ENCODE peak calls at places on chromosomes 6 and 20, in six cellular contexts. E, S, L, Q, C and N are unnamed samples.
A peak's percentile ranks its signal among the peaks of the same experiment; 100 is the strongest.

GRCh38 chr20:18587665-18588553 is at the start of gene DTD1:
- DNase-seq in S (peak; percentile 80), E (peak; percentile 92), Q (peak; percentile 96), L (peak; percentile 90), C (peak; percentile 53), N (peak; percentile 89)

GRCh38 chr20:2470051-2470431 is 548 bp downstream of the SNRPB start:
- DNase-seq in E (peak; percentile 68), S (peak; percentile 58), L (peak; percentile 68), C (no peak), Q (peak; percentile 52), N (peak; percentile 69)

GRCh38 chr6:109165392-109165964 is 70.2 kb downstream of the CEP57L1 start:
- DNase-seq in C (no peak), S (no peak), E (peak; percentile 19), Q (peak; percentile 37), L (peak; percentile 16), N (no peak)

GRCh38 chr6:27605401-27606342 is 132.8 kb upstream of the ZNF184 start:
- DNase-seq in L (peak; percentile 76), S (no peak), C (peak; percentile 82), Q (no peak), E (no peak), N (peak; percentile 49)

GRCh38 chr20:41168281-41169183 is 31.2 kb downstream of the PLCG1 start:
- DNase-seq in L (no peak), Q (no peak), S (no peak), C (no peak), E (no peak), N (no peak)

GRCh38 chr20:35339007-35339406 is 46.8 kb upstream of the FAM83C start:
- DNase-seq in S (no peak), L (no peak), C (peak; percentile 91), E (peak; percentile 67), Q (no peak), N (no peak)

GRCh38 chr6:46059608-46060007 is 43.9 kb upstream of the CLIC5 start:
- DNase-seq in L (no peak), Q (no peak), E (no peak), S (no peak), C (no peak), N (no peak)

GRCh38 chr6:156982168-156982567 is 205.0 kb downstream of the ARID1B start:
- DNase-seq in C (no peak), E (no peak), L (no peak), S (no peak), Q (no peak), N (no peak)

GRCh38 chr6:50471041-50471440 is 242.3 kb upstream of the TFAP2D start:
- DNase-seq in E (no peak), S (no peak), L (no peak), C (no peak), Q (no peak), N (no peak)

GRCh38 chr6:108526739-108527174 is 34.0 kb upstream of the FOXO3 start:
- DNase-seq in C (peak; percentile 5), E (peak; percentile 41), L (peak; percentile 69), S (no peak), Q (no peak), N (no peak)

GRCh38 chr6:146543211-146543939 is at the start of gene RAB32:
- DNase-seq in L (peak; percentile 96), S (peak; percentile 5), Q (peak; percentile 90), E (peak; percentile 80), C (peak; percentile 64), N (peak; percentile 38)

GRCh38 chr6:99241905-99242534 is 107.5 kb downstream of the FAXC start:
- DNase-seq in E (peak; percentile 20), Q (no peak), C (peak; percentile 31), S (no peak), L (peak; percentile 42), N (no peak)

GRCh38 chr6:186221-186965 is 105.9 kb upstream of the DUSP22 start:
- DNase-seq in C (no peak), L (no peak), S (no peak), E (no peak), Q (no peak), N (no peak)

GRCh38 chr20:36932476-36933426 is 18.8 kb downstream of the SAMHD1 start:
- DNase-seq in Q (no peak), L (no peak), E (no peak), C (no peak), S (no peak), N (no peak)

GRCh38 chr20:51661609-51662178 is 106.5 kb downstream of the ATP9A start:
- DNase-seq in S (peak; percentile 20), L (peak; percentile 73), E (peak; percentile 67), C (peak; percentile 82), Q (no peak), N (peak; percentile 71)

GRCh38 chr6:32908897-32909296 is 31.9 kb downstream of the HLA-DMB start:
- DNase-seq in E (no peak), C (no peak), Q (no peak), L (no peak), S (no peak), N (no peak)

GRCh38 chr20:53270792-53271375 is 298.7 kb downstream of the TSHZ2 start:
- DNase-seq in L (no peak), S (no peak), E (no peak), C (no peak), Q (no peak), N (no peak)

GRCh38 chr20:54431545-54431944 is 43.8 kb upstream of the DOK5 start:
- DNase-seq in L (no peak), Q (no peak), E (no peak), C (peak; percentile 37), S (no peak), N (no peak)

GRCh38 chr6:5287205-5287965 is 26.1 kb downstream of the FARS2 start:
- DNase-seq in S (no peak), E (peak; percentile 63), C (peak; percentile 44), Q (no peak), L (peak; percentile 52), N (no peak)

GRCh38 chr20:63617876-63618265 is 9.0 kb downstream of the GMEB2 start:
- DNase-seq in Q (no peak), S (no peak), E (no peak), C (no peak), L (no peak), N (no peak)

GRCh38 chr6:12026833-12027232 is 14.7 kb downstream of the HIVEP1 start:
- DNase-seq in E (no peak), S (no peak), Q (no peak), C (no peak), L (no peak), N (no peak)

GRCh38 chr20:35773154-35773751 is 1.4 kb downstream of the PHF20 start:
- DNase-seq in Q (peak; percentile 43), S (peak; percentile 46), L (peak; percentile 69), E (no peak), C (no peak), N (peak; percentile 30)

GRCh38 chr6:116239856-116240255 is 14.0 kb downstream of the TSPYL4 start:
- DNase-seq in S (no peak), C (no peak), E (no peak), L (no peak), Q (no peak), N (no peak)

GRCh38 chr6:158347335-158347734 is 35.1 kb downstream of the TULP4 start:
- DNase-seq in Q (no peak), S (no peak), C (no peak), L (peak; percentile 15), E (no peak), N (no peak)

GRCh38 chr6:27809939-27810767 is 102.0 kb downstream of the OR2B2 start:
- DNase-seq in S (peak; percentile 83), L (peak; percentile 97), C (peak; percentile 92), Q (peak; percentile 91), E (peak; percentile 92), N (peak; percentile 88)

GRCh38 chr20:33650753-33651561 is 11.2 kb upstream of the C20orf144 start:
- DNase-seq in E (peak; percentile 78), C (no peak), S (no peak), Q (peak; percentile 55), L (no peak), N (no peak)

GRCh38 chr6:130937942-130938604 is 110.9 kb downstream of the SMLR1 start:
- DNase-seq in S (no peak), C (no peak), Q (no peak), L (peak; percentile 19), E (peak; percentile 1), N (no peak)

GRCh38 chr6:152309648-152310047 is 327.5 kb downstream of the SYNE1 start:
- DNase-seq in E (no peak), C (no peak), Q (peak; percentile 33), L (no peak), S (peak; percentile 43), N (peak; percentile 61)